ENCODE peak calls at places on chromosomes 12 and 14, in six cellular contexts. G is HS-27A; K is fibroblast of the aortic adventitia; M is foreskin fibroblast; F is D341Med; R is activated CD4-positive, alpha-beta T cell treated with anti-CD3 and anti-CD28 coated beads for 1 hour. N is an unnamed sample.
A peak's percentile ranks its signal among the peaks of the same experiment; 100 is the strongest.

GRCh38 chr12:63308701-63309100 is 157.7 kb upstream of the AVPR1A start:
- DNase-seq in M (peak; percentile 29), F (no peak), R (no peak), G (no peak), K (no peak), N (no peak)

GRCh38 chr12:6435941-6436715 is 8.6 kb upstream of the CD27 start:
- DNase-seq in F (no peak), M (peak; percentile 12), K (no peak), R (no peak), G (no peak), N (no peak)

GRCh38 chr14:101060171-101060601 is 156.7 kb upstream of the RTL1 start:
- DNase-seq in G (no peak), M (no peak), F (no peak), R (no peak), K (no peak), N (no peak)

GRCh38 chr12:16605666-16606116 is 271 bp downstream of the LMO3 start:
- DNase-seq in F (peak; percentile 56), R (no peak), G (no peak), M (peak; percentile 8), K (peak; percentile 32), N (peak; percentile 26)

GRCh38 chr12:26246483-26247164 is 51.3 kb downstream of the SSPN start:
- DNase-seq in G (no peak), R (no peak), F (no peak), M (no peak), K (no peak), N (peak; percentile 82)

GRCh38 chr12:66538970-66539369 is 139.9 kb downstream of the GRIP1 start:
- DNase-seq in F (no peak), K (no peak), G (no peak), M (no peak), R (no peak), N (no peak)

GRCh38 chr12:80189241-80189640 is 89.9 kb downstream of the OTOGL start:
- DNase-seq in R (no peak), G (no peak), M (peak; percentile 87), F (no peak), K (peak; percentile 93), N (no peak)

GRCh38 chr12:65419284-65420072 is 141.0 kb downstream of the MSRB3 start:
- DNase-seq in R (no peak), F (no peak), K (no peak), G (no peak), M (no peak), N (no peak)

GRCh38 chr12:78241472-78241871 is 410.8 kb downstream of the NAV3 start:
- DNase-seq in K (no peak), G (no peak), F (no peak), M (no peak), R (no peak), N (no peak)

GRCh38 chr12:68530965-68531364 is 79.7 kb upstream of the RAP1B start:
- DNase-seq in K (peak; percentile 90), R (no peak), G (peak; percentile 9), F (no peak), M (peak; percentile 74), N (peak; percentile 43)

GRCh38 chr12:84435682-84436081 is 476.9 kb downstream of the SLC6A15 start:
- DNase-seq in F (peak; percentile 45), M (no peak), K (no peak), G (no peak), R (no peak), N (no peak)

GRCh38 chr12:14442221-14442881 is 76.9 kb downstream of the ATF7IP start:
- DNase-seq in K (peak; percentile 6), G (no peak), F (no peak), M (peak; percentile 56), R (no peak), N (peak; percentile 45)

GRCh38 chr14:24436355-24437019 is 6.1 kb downstream of the SDR39U1 start:
- DNase-seq in M (peak; percentile 90), G (no peak), K (peak; percentile 91), F (peak; percentile 69), R (no peak), N (peak; percentile 81)

GRCh38 chr12:111467092-111467861 is 61.6 kb downstream of the SH2B3 start:
- DNase-seq in F (no peak), R (no peak), G (no peak), K (no peak), M (peak; percentile 73), N (no peak)

GRCh38 chr12:127928615-127929014 is 338.4 kb upstream of the TMEM132C start:
- DNase-seq in R (no peak), K (peak; percentile 72), F (no peak), M (peak; percentile 54), G (no peak), N (no peak)